ENCODE peak calls at places on chromosome 11, in five cellular contexts. H is PC-9, D is cardiac fibroblast, N is HCT116, F is GM10248. C is an unnamed sample.

GRCh38 chr11:130638048-130638447 is 189.6 kb downstream of the ADAMTS15 start:
- DNase-seq in H (no peak), D (no peak), N (no peak), F (no peak), C (no peak)

GRCh38 chr11:73577496-73577917 is 20.4 kb downstream of the FAM168A start:
- DNase-seq in H (no peak), D (peak; percentile 20), N (no peak), F (peak; percentile 41), C (no peak)

GRCh38 chr11:97683733-97684132 is 1293.9 kb downstream of the JRKL start:
- DNase-seq in H (peak; percentile 64), D (peak; percentile 5), N (no peak), F (no peak), C (no peak)

GRCh38 chr11:120183701-120184141 is 27.1 kb upstream of the OAF start:
- DNase-seq in H (no peak), D (no peak), N (no peak), F (no peak), C (no peak)

GRCh38 chr11:40722179-40722795 is 737.2 kb downstream of the LRRC4C start:
- DNase-seq in H (no peak), D (peak; percentile 10), N (no peak), F (peak; percentile 25), C (peak; percentile 49)

GRCh38 chr11:17673951-17674350 is 45.4 kb upstream of the MYOD1 start:
- DNase-seq in H (peak; percentile 45), D (no peak), N (no peak), F (no peak), C (no peak)

GRCh38 chr11:48114740-48115139 is 101.9 kb upstream of the OR4B1 start:
- DNase-seq in H (no peak), D (no peak), N (no peak), F (no peak), C (no peak)

GRCh38 chr11:49995559-49995958 is 13.2 kb upstream of the OR4C12 start:
- DNase-seq in H (peak; percentile 58), D (peak; percentile 33), N (peak; percentile 46), F (no peak), C (peak; percentile 13)

GRCh38 chr11:23727821-23728220 is 769.0 kb upstream of the LUZP2 start:
- DNase-seq in H (no peak), D (peak; percentile 17), N (no peak), F (no peak), C (no peak)

GRCh38 chr11:134132808-134133207 is 63.9 kb downstream of the JAM3 start:
- DNase-seq in H (no peak), D (no peak), N (no peak), F (no peak), C (no peak)

GRCh38 chr11:2803186-2804057 is 82.2 kb downstream of the CDKN1C start:
- DNase-seq in H (no peak), D (no peak), N (no peak), F (no peak), C (no peak)

GRCh38 chr11:10436224-10436623 is 18.8 kb upstream of the AMPD3 start:
- DNase-seq in H (no peak), D (no peak), N (no peak), F (no peak), C (no peak)

GRCh38 chr11:70711911-70712185 is 313.5 kb downstream of the CTTN start:
- DNase-seq in H (no peak), D (no peak), N (no peak), F (no peak), C (no peak)

GRCh38 chr11:83895516-83895915 is 609.3 kb upstream of the CCDC90B start:
- DNase-seq in H (no peak), D (no peak), N (no peak), F (no peak), C (peak; percentile 9)

GRCh38 chr11:10382518-10382917 is 72.5 kb upstream of the AMPD3 start:
- DNase-seq in H (no peak), D (no peak), N (peak; percentile 63), F (no peak), C (no peak)

GRCh38 chr11:124724854-124725718 is 14.7 kb upstream of the NRGN start:
- DNase-seq in H (no peak), D (no peak), N (no peak), F (peak; percentile 82), C (no peak)

GRCh38 chr11:68003846-68004550 is at the start of gene UNC93B1:
- DNase-seq in H (peak; percentile 83), D (peak; percentile 88), N (peak; percentile 67), F (peak; percentile 94), C (peak; percentile 70)

GRCh38 chr11:29448246-29448877 is 568.5 kb downstream of the KCNA4 start:
- DNase-seq in H (no peak), D (peak; percentile 69), N (peak; percentile 2), F (no peak), C (peak; percentile 10)

GRCh38 chr11:112498701-112499100 is 238.0 kb upstream of the PLET1 start:
- DNase-seq in H (peak; percentile 66), D (no peak), N (no peak), F (no peak), C (no peak)

GRCh38 chr11:114317738-114318137 is 21.5 kb downstream of the NNMT start:
- DNase-seq in H (no peak), D (peak; percentile 78), N (peak; percentile 13), F (no peak), C (peak; percentile 56)

GRCh38 chr11:20355221-20356219 is 8.0 kb upstream of the HTATIP2 start:
- DNase-seq in H (peak; percentile 46), D (peak; percentile 62), N (peak; percentile 54), F (peak; percentile 24), C (peak; percentile 51)

GRCh38 chr11:43278302-43278956 is 33.4 kb upstream of the API5 start:
- DNase-seq in H (peak; percentile 49), D (peak; percentile 37), N (peak; percentile 33), F (no peak), C (no peak)
- TF ChIP-seq CTCF in H (peak; percentile 67), D (peak; percentile 37), N (no peak), F (peak; percentile 23), C (no peak)

GRCh38 chr11:118396097-118396501 is 5.3 kb upstream of the ATP5MG start:
- DNase-seq in H (no peak), D (no peak), N (no peak), F (no peak), C (no peak)

GRCh38 chr11:118401880-118402590 is 629 bp downstream of the ATP5MG start:
- DNase-seq in H (peak; percentile 88), D (peak; percentile 86), N (no peak), F (no peak), C (no peak)

GRCh38 chr11:118397448-118397847 is 4.0 kb upstream of the ATP5MG start:
- DNase-seq in H (no peak), D (no peak), N (no peak), F (no peak), C (no peak)

GRCh38 chr11:118398797-118399564 is 2.4 kb upstream of the ATP5MG start:
- DNase-seq in H (no peak), D (peak; percentile 31), N (no peak), F (no peak), C (no peak)

DNA sequence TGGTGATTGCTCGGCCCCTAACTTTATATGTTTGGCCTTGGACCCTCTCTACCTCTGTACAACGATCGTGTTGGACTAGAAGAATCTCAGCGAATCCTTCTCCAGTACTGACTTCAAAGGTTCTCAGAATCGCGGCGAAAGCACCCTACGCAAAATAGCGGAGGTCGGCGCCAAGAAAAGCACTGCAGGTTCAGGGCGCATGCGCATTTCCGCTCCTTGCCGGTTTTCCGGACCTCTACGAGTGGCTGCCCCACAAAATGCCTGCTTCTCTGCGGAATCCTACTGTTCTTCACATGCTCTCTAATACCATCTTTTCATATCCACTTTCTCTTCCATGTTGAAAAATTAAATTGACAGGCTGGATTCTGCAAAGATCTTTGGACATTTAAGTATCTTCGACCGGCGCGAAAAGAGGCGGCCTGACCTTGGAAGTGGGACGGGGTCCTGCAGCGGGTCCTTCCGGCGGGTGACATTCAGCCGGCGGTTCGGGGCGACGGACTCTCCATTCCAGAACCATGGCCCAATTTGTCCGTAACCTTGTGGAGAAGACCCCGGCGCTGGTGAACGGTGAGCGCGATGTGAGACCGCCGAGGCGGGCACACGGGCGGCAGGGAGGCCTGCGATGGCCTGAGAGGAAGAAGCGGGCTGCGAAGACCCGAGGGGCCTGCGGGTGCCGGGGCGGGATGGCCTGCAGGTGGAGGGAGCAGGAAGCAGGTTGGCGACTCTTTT is at the start of gene ATP5MG:
- DNase-seq in H (peak; percentile 81), D (peak; percentile 94), N (peak; percentile 81), F (peak; percentile 91), C (peak; percentile 83)
- TF ChIP-seq CTCF in H (no peak), D (peak; percentile 8), N (no peak), F (no peak), C (no peak)

DNA sequence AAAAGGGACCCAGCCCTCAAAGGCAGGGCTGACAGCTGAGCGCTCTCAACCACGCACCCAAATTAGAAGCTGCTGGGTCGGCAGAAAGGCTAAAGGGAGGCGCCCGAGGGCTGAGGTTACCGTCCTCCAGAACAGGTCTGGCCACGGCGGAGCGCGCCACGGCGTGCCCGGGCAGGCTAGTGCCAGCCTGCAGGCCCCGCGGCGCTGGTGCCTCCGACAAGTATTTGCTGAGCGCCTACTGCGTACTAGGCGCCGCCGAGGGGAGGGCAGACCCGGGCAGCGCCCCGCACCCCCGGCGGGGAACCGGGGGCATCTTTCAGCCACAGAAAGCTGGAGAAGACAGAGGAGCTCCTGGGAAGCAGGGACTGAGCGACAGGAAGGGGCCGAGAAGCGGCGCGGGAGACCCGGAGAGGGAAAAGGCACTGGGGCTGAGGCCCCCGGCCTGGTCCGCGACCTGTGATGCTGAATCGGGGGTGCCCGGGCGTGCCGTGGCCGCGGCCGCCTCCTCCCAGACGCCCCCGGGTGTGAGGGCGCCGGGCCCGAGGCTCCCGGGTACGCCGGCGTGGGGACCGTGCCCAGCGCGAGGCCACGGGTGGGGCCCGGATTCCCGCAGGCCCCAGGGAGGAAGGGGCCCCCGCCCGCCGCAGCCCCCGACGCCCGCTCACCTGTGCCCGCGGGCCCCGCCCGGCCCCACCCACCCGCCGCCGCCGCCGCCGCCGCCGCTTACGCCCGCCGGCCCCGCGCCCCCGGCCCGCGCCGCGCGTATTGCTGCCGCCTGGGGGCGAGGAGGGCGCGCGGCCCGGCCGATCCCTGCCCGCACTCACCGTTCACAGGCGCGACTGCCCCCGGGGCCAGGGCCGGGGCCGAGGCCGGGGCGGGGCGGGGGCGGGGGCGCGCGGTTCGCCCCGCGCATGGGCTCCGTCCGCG is 521 bp downstream of the HRAS start:
- DNase-seq in H (no peak), D (peak; percentile 20), N (no peak), F (no peak), C (peak; percentile 18)
- TF ChIP-seq CTCF in H (no peak), D (no peak), N (no peak), F (peak; percentile 6), C (no peak)

GRCh38 chr11:123100378-123101085 is 38.6 kb upstream of the HSPA8 start:
- DNase-seq in H (no peak), D (peak; percentile 63), N (no peak), F (no peak), C (no peak)
- TF ChIP-seq CTCF in H (no peak), D (no peak), N (no peak), F (no peak), C (no peak)

GRCh38 chr11:36454551-36454950 is 55.5 kb downstream of the TRAF6 start:
- DNase-seq in H (no peak), D (no peak), N (no peak), F (no peak), C (no peak)

GRCh38 chr11:36454991-36455611 is 55.0 kb downstream of the TRAF6 start:
- DNase-seq in H (peak; percentile 28), D (peak; percentile 33), N (no peak), F (no peak), C (no peak)

GRCh38 chr11:36456136-36456535 is 53.9 kb downstream of the TRAF6 start:
- DNase-seq in H (no peak), D (no peak), N (no peak), F (no peak), C (no peak)

GRCh38 chr11:36453678-36454077 is 56.4 kb downstream of the TRAF6 start:
- DNase-seq in H (peak; percentile 36), D (no peak), N (no peak), F (peak; percentile 28), C (no peak)

GRCh38 chr11:36455658-36456111 is 54.4 kb downstream of the TRAF6 start:
- DNase-seq in H (peak; percentile 93), D (peak; percentile 95), N (no peak), F (no peak), C (no peak)
- TF ChIP-seq CTCF in H (no peak), D (no peak), N (no peak), F (no peak), C (no peak)

C was measured in endothelial cell.